ENCODE peak calls at places on chromosomes 2 and 18, in five cellular contexts. T, I, Q, D and L are unnamed samples.

GRCh38 chr2:73068147-73068546 is 3.4 kb downstream of the SFXN5 start:
- DNase-seq in T (peak), D (no peak), Q (no peak), I (no peak), L (no peak)

GRCh38 chr2:20557635-20558034 is 93.3 kb downstream of the HS1BP3 start:
- DNase-seq in T (no peak), I (peak), D (peak), Q (no peak), L (no peak)

GRCh38 chr2:168234407-168235085 is 12.8 kb downstream of the STK39 start:
- DNase-seq in T (no peak), Q (no peak), D (no peak), I (no peak), L (no peak)

GRCh38 chr2:199278099-199278498 is 179.6 kb downstream of the SATB2 start:
- DNase-seq in D (peak), T (peak), Q (peak), I (no peak), L (peak)

GRCh38 chr18:41647914-41648313 is 307.1 kb upstream of the PIK3C3 start:
- DNase-seq in I (no peak), T (no peak), Q (no peak), D (no peak), L (no peak)

GRCh38 chr2:161486111-161486510 is 70.0 kb downstream of the TBR1 start:
- DNase-seq in Q (no peak), D (no peak), T (no peak), I (no peak), L (no peak)

GRCh38 chr18:62288669-62289016 is 36.5 kb upstream of the TNFRSF11A start:
- DNase-seq in D (no peak), Q (no peak), I (no peak), T (no peak), L (no peak)

GRCh38 chr18:35983818-35984217 is 11.3 kb downstream of the RMP24 start:
- DNase-seq in D (peak), I (no peak), T (no peak), Q (no peak), L (peak)

GRCh38 chr2:218394298-218395089 is 5.2 kb upstream of the CTDSP1 start:
- DNase-seq in Q (peak), D (peak), I (no peak), T (no peak), L (no peak)

GRCh38 chr2:19461504-19461903 is 103.1 kb upstream of the OSR1 start:
- DNase-seq in I (peak), D (no peak), T (no peak), Q (no peak), L (no peak)

GRCh38 chr2:181077128-181077709 is 96.8 kb downstream of the UBE2E3 start:
- DNase-seq in T (peak), I (peak), D (peak), Q (peak), L (peak)

GRCh38 chr2:45849491-45850283 is 198.2 kb downstream of the PRKCE start:
- DNase-seq in T (peak), D (peak), Q (no peak), I (no peak), L (peak)

GRCh38 chr2:193867454-193867853 is 1672.7 kb upstream of the TMEFF2 start:
- DNase-seq in Q (no peak), I (no peak), T (no peak), D (no peak), L (no peak)

GRCh38 chr18:23888880-23889279 is 125.7 kb upstream of the TTC39C start:
- DNase-seq in I (no peak), Q (no peak), D (no peak), T (no peak), L (no peak)

GRCh38 chr2:38145226-38145625 is 69.3 kb upstream of the CYP1B1 start:
- DNase-seq in I (no peak), T (peak), D (no peak), Q (no peak), L (no peak)

GRCh38 chr2:229235136-229235914 is 35.8 kb downstream of the PID1 start:
- DNase-seq in D (no peak), Q (no peak), T (peak), I (peak), L (peak)

GRCh38 chr2:199160677-199161465 is 296.9 kb downstream of the SATB2 start:
- DNase-seq in D (peak), Q (no peak), I (no peak), T (peak), L (peak)

GRCh38 chr2:119760237-119760807 is 600 bp downstream of the PTPN4 start:
- DNase-seq in D (no peak), T (no peak), Q (no peak), I (peak), L (no peak)

GRCh38 chr2:241551998-241552737 is 6.4 kb upstream of the BOK start:
- DNase-seq in I (no peak), T (no peak), Q (no peak), D (peak), L (no peak)

GRCh38 chr2:88626171-88627054 is 851 bp downstream of the EIF2AK3 start:
- DNase-seq in Q (peak), I (peak), T (peak), D (no peak), L (no peak)

GRCh38 chr2:70523996-70524965 is 29.3 kb downstream of the TGFA start:
- DNase-seq in I (peak), D (peak), Q (no peak), T (peak), L (peak)

GRCh38 chr18:39414009-39414700 is 1848.6 kb upstream of the CELF4 start:
- DNase-seq in T (peak), Q (no peak), D (peak), I (no peak), L (peak)

GRCh38 chr2:97911210-97911921 is 84.4 kb downstream of the TMEM131 start:
- DNase-seq in D (peak), Q (peak), I (no peak), T (peak), L (peak)

GRCh38 chr2:122692400-122693083 is 937.1 kb downstream of the TSN start:
- DNase-seq in I (no peak), Q (no peak), D (no peak), T (no peak), L (no peak)

GRCh38 chr2:70304501-70304900 is 2.6 kb upstream of the FAM136A start:
- DNase-seq in T (no peak), I (no peak), D (no peak), Q (no peak), L (no peak)

GRCh38 chr2:46985512-46985911 is 69.9 kb upstream of the MCFD2 start:
- DNase-seq in T (peak), Q (no peak), D (peak), I (no peak), L (peak)

GRCh38 chr18:22559414-22560282 is 141.9 kb upstream of the CTAGE1 start:
- DNase-seq in Q (peak), T (peak), D (peak), I (peak), L (peak)

GRCh38 chr2:66478729-66479316 is 43.9 kb downstream of the MEIS1 start:
- DNase-seq in D (no peak), I (no peak), Q (no peak), T (no peak), L (no peak)

GRCh38 chr2:219119422-219120043 is 41.1 kb downstream of the NHEJ1 start:
- DNase-seq in D (peak), Q (peak), I (peak), T (peak), L (peak)

GRCh38 chr2:212114489-212114888 is 424.1 kb downstream of the ERBB4 start:
- DNase-seq in Q (no peak), T (no peak), I (no peak), D (no peak), L (no peak)

GRCh38 chr18:9081940-9082339 is 20.6 kb upstream of the NDUFV2 start:
- DNase-seq in D (no peak), T (no peak), Q (no peak), I (no peak), L (no peak)

GRCh38 chr2:173371023-173371422 is 16.4 kb downstream of the CDCA7 start:
- DNase-seq in Q (no peak), I (no peak), T (no peak), D (no peak), L (no peak)

GRCh38 chr2:173370198-173370597 is 15.5 kb downstream of the CDCA7 start:
- DNase-seq in D (no peak), I (no peak), Q (no peak), T (no peak), L (no peak)

GRCh38 chr2:173374634-173375033 is 20.0 kb downstream of the CDCA7 start:
- DNase-seq in Q (no peak), T (no peak), I (no peak), D (no peak), L (no peak)

GRCh38 chr2:173373286-173373685 is 18.6 kb downstream of the CDCA7 start:
- DNase-seq in D (no peak), T (no peak), Q (no peak), I (no peak), L (no peak)
- H3K4me2 ChIP-seq in D (no peak), T (no peak), Q (no peak), I (no peak), L (no peak)

GRCh38 chr2:18440777-18441176 is 119.7 kb downstream of the RDH14 start:
- DNase-seq in I (no peak), D (no peak), Q (no peak), T (no peak), L (no peak)
- H3K4me2 ChIP-seq in I (no peak), D (no peak), Q (no peak), T (no peak), L (no peak)

GRCh38 chr2:60066971-60067370 is 486.5 kb downstream of the BCL11A start:
- DNase-seq in I (no peak), Q (no peak), D (no peak), T (no peak), L (no peak)

GRCh38 chr2:60070166-60070565 is 483.3 kb downstream of the BCL11A start:
- DNase-seq in I (no peak), Q (no peak), T (no peak), D (no peak), L (no peak)

GRCh38 chr2:60066096-60066839 is 487.2 kb downstream of the BCL11A start:
- DNase-seq in T (no peak), Q (no peak), I (no peak), D (no peak), L (no peak)

GRCh38 chr2:60068755-60069154 is 484.7 kb downstream of the BCL11A start:
- DNase-seq in Q (no peak), T (no peak), D (no peak), I (no peak), L (no peak)

GRCh38 chr2:60064687-60065361 is 488.6 kb downstream of the BCL11A start:
- DNase-seq in D (no peak), Q (no peak), T (no peak), I (no peak), L (no peak)
- H3K4me2 ChIP-seq in D (no peak), Q (no peak), T (no peak), I (no peak), L (no peak)

GRCh38 chr2:107693604-107694003 is 133.1 kb upstream of the RGPD4 start:
- DNase-seq in D (no peak), Q (no peak), T (no peak), I (no peak), L (no peak)

GRCh38 chr2:107694667-107695066 is 132.0 kb upstream of the RGPD4 start:
- DNase-seq in T (no peak), Q (no peak), D (no peak), I (no peak), L (no peak)

DNA sequence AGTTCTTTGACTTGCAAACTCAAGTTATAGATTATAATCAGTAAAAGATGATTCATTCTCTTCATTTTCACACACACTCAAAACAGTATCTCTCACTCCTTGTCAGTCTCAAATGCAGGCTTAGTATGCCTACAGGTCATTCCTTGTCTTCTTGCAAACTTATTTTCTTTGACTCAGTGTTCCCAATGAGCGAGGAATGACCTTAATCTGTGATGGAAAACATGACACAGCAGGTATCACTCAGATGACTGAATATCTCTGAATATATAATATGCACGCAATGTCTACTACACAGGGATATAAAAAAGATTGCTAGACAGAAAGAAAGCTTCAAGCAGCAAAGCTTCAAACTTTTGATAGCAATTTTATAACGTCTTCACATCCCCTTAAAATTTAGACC is 127.8 kb upstream of the RGPD4 start:
- DNase-seq in Q (no peak), D (no peak), T (no peak), I (no peak), L (no peak)
- H3K4me2 ChIP-seq in Q (no peak), D (no peak), T (no peak), I (peak), L (no peak)

GRCh38 chr2:149739880-149740265 is 152.3 kb upstream of the MMADHC start:
- DNase-seq in I (no peak), D (no peak), T (peak), Q (no peak), L (no peak)

GRCh38 chr2:149739171-149739879 is 151.8 kb upstream of the MMADHC start:
- DNase-seq in I (no peak), Q (no peak), T (peak), D (no peak), L (peak)

GRCh38 chr2:149743842-149744468 is 156.4 kb upstream of the MMADHC start:
- DNase-seq in D (peak), Q (no peak), I (no peak), T (peak), L (peak)

GRCh38 chr2:149740490-149740889 is 152.9 kb upstream of the MMADHC start:
- DNase-seq in T (no peak), I (no peak), D (no peak), Q (no peak), L (no peak)

GRCh38 chr2:149741646-149742045 is 154.1 kb upstream of the MMADHC start:
- DNase-seq in I (no peak), T (peak), Q (no peak), D (peak), L (peak)
- H3K4me2 ChIP-seq in I (no peak), T (peak), Q (no peak), D (no peak), L (peak)

GRCh38 chr2:102386004-102386403 is 30.4 kb downstream of the IL18R1 start:
- DNase-seq in Q (no peak), I (no peak), T (no peak), D (no peak), L (no peak)
- H3K4me2 ChIP-seq in Q (no peak), I (no peak), T (no peak), D (no peak), L (no peak)

GRCh38 chr2:39517102-39517436 is 80.0 kb upstream of the MAP4K3 start:
- DNase-seq in T (no peak), D (no peak), Q (no peak), I (no peak), L (no peak)
- H3K4me2 ChIP-seq in T (no peak), D (peak), Q (no peak), I (peak), L (peak)

GRCh38 chr2:64731306-64731654 is 77.6 kb upstream of the SERTAD2 start:
- DNase-seq in I (no peak), D (no peak), T (no peak), Q (no peak), L (no peak)

GRCh38 chr2:64730551-64731305 is 77.0 kb upstream of the SERTAD2 start:
- DNase-seq in I (no peak), Q (no peak), T (peak), D (peak), L (peak)

GRCh38 chr2:64735504-64735903 is 81.8 kb upstream of the SERTAD2 start:
- DNase-seq in T (no peak), I (no peak), Q (no peak), D (no peak), L (no peak)

GRCh38 chr2:64732153-64732552 is 78.4 kb upstream of the SERTAD2 start:
- DNase-seq in I (no peak), D (no peak), Q (no peak), T (no peak), L (no peak)

DNA sequence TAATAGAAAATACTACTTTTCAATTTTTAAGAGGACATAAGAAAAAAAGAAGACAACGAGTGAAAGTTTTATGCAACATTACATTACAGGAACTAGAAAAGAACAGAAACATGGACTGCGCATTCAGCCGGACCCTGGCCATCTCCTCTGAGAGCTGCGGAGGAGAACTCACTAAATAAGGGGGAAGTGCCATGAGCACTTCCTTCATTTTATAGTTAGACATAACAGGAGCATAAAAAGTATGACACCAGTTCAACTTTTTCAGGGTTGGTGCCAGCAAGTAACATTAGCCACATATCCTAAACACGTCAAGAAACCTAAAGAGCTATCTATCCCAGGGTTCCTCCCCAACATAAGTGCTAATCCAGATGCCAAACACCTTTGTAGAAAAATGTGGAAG is 78.0 kb upstream of the SERTAD2 start:
- DNase-seq in Q (no peak), I (no peak), T (no peak), D (no peak), L (no peak)
- H3K4me2 ChIP-seq in Q (no peak), I (no peak), T (no peak), D (peak), L (no peak)